ENCODE peak calls at places on chromosome 1, in four cellular contexts. One of them, this sample, is unnamed.

GRCh38 chr1:162671664-162672415 is 39.6 kb downstream of the DDR2 start:
- DNase-seq in amniotic stem cell: no peak
- DNase-seq in activated T-helper 1 cell treated with anti-CD3 and anti-CD28 coated beads, Interleukin-12 subunit alpha, Interleukin-12 subunit beta, Interleukin-2, Interleukin-4 antibody, amounts not matched to agents 30 ng/mL and 10 ng/mL and 1 ng/mL, durations not matched to agents 14 hours and 24 hours and 36 hours: no peak
- DNase-seq in memory B cell: no peak
- DNase-seq in this sample: no peak

GRCh38 chr1:235253219-235253640 is 74.7 kb downstream of the ARID4B start:
- DNase-seq in activated T-helper 1 cell treated with anti-CD3 and anti-CD28 coated beads, Interleukin-12 subunit alpha, Interleukin-12 subunit beta, Interleukin-2, Interleukin-4 antibody, amounts not matched to agents 30 ng/mL and 10 ng/mL and 1 ng/mL, durations not matched to agents 14 hours and 24 hours and 36 hours: peak; percentile 47
- DNase-seq in amniotic stem cell: peak; percentile 71
- DNase-seq in memory B cell: peak; percentile 63
- DNase-seq in this sample: no peak

GRCh38 chr1:11078631-11079030 is 18.8 kb upstream of the SRM start:
- DNase-seq in amniotic stem cell: no peak
- DNase-seq in activated T-helper 1 cell treated with anti-CD3 and anti-CD28 coated beads, Interleukin-12 subunit alpha, Interleukin-12 subunit beta, Interleukin-2, Interleukin-4 antibody, amounts not matched to agents 30 ng/mL and 10 ng/mL and 1 ng/mL, durations not matched to agents 14 hours and 24 hours and 36 hours: no peak
- DNase-seq in memory B cell: no peak
- DNase-seq in this sample: no peak

GRCh38 chr1:65420590-65421340 is at the start of the genes LEPR and LEPROT:
- DNase-seq in amniotic stem cell: no peak
- DNase-seq in memory B cell: no peak
- DNase-seq in activated T-helper 1 cell treated with anti-CD3 and anti-CD28 coated beads, Interleukin-12 subunit alpha, Interleukin-12 subunit beta, Interleukin-2, Interleukin-4 antibody, amounts not matched to agents 30 ng/mL and 10 ng/mL and 1 ng/mL, durations not matched to agents 14 hours and 24 hours and 36 hours: no peak
- DNase-seq in this sample: no peak

GRCh38 chr1:220685879-220686278 is 4.3 kb upstream of the C1orf115 start:
- DNase-seq in memory B cell: no peak
- DNase-seq in amniotic stem cell: no peak
- DNase-seq in activated T-helper 1 cell treated with anti-CD3 and anti-CD28 coated beads, Interleukin-12 subunit alpha, Interleukin-12 subunit beta, Interleukin-2, Interleukin-4 antibody, amounts not matched to agents 30 ng/mL and 10 ng/mL and 1 ng/mL, durations not matched to agents 14 hours and 24 hours and 36 hours: no peak
- DNase-seq in this sample: no peak

GRCh38 chr1:26064591-26064990 is 2.8 kb downstream of the TRIM63 start:
- DNase-seq in memory B cell: no peak
- DNase-seq in amniotic stem cell: no peak
- DNase-seq in activated T-helper 1 cell treated with anti-CD3 and anti-CD28 coated beads, Interleukin-12 subunit alpha, Interleukin-12 subunit beta, Interleukin-2, Interleukin-4 antibody, amounts not matched to agents 30 ng/mL and 10 ng/mL and 1 ng/mL, durations not matched to agents 14 hours and 24 hours and 36 hours: no peak
- DNase-seq in this sample: no peak

GRCh38 chr1:84078108-84078823 is 65.8 kb upstream of the PRKACB start:
- DNase-seq in activated T-helper 1 cell treated with anti-CD3 and anti-CD28 coated beads, Interleukin-12 subunit alpha, Interleukin-12 subunit beta, Interleukin-2, Interleukin-4 antibody, amounts not matched to agents 30 ng/mL and 10 ng/mL and 1 ng/mL, durations not matched to agents 14 hours and 24 hours and 36 hours: no peak
- DNase-seq in memory B cell: no peak
- DNase-seq in amniotic stem cell: no peak
- DNase-seq in this sample: no peak

GRCh38 chr1:41152622-41153044 is 89.5 kb downstream of the SCMH1 start:
- DNase-seq in amniotic stem cell: peak; percentile 27
- DNase-seq in activated T-helper 1 cell treated with anti-CD3 and anti-CD28 coated beads, Interleukin-12 subunit alpha, Interleukin-12 subunit beta, Interleukin-2, Interleukin-4 antibody, amounts not matched to agents 30 ng/mL and 10 ng/mL and 1 ng/mL, durations not matched to agents 14 hours and 24 hours and 36 hours: no peak
- DNase-seq in memory B cell: no peak
- DNase-seq in this sample: no peak

GRCh38 chr1:156813298-156813697 is 3.4 kb downstream of the SH2D2A start:
- DNase-seq in memory B cell: no peak
- DNase-seq in activated T-helper 1 cell treated with anti-CD3 and anti-CD28 coated beads, Interleukin-12 subunit alpha, Interleukin-12 subunit beta, Interleukin-2, Interleukin-4 antibody, amounts not matched to agents 30 ng/mL and 10 ng/mL and 1 ng/mL, durations not matched to agents 14 hours and 24 hours and 36 hours: no peak
- DNase-seq in amniotic stem cell: no peak
- DNase-seq in this sample: no peak

GRCh38 chr1:115874929-115875328 is 34.0 kb upstream of the NHLH2 start:
- DNase-seq in amniotic stem cell: no peak
- DNase-seq in activated T-helper 1 cell treated with anti-CD3 and anti-CD28 coated beads, Interleukin-12 subunit alpha, Interleukin-12 subunit beta, Interleukin-2, Interleukin-4 antibody, amounts not matched to agents 30 ng/mL and 10 ng/mL and 1 ng/mL, durations not matched to agents 14 hours and 24 hours and 36 hours: no peak
- DNase-seq in memory B cell: no peak
- DNase-seq in this sample: no peak

GRCh38 chr1:64519921-64520320 is 50.0 kb downstream of the CACHD1 start:
- DNase-seq in activated T-helper 1 cell treated with anti-CD3 and anti-CD28 coated beads, Interleukin-12 subunit alpha, Interleukin-12 subunit beta, Interleukin-2, Interleukin-4 antibody, amounts not matched to agents 30 ng/mL and 10 ng/mL and 1 ng/mL, durations not matched to agents 14 hours and 24 hours and 36 hours: no peak
- DNase-seq in memory B cell: no peak
- DNase-seq in amniotic stem cell: no peak
- DNase-seq in this sample: no peak

GRCh38 chr1:177172866-177173265 is 2.1 kb downstream of the BRINP2 start:
- DNase-seq in activated T-helper 1 cell treated with anti-CD3 and anti-CD28 coated beads, Interleukin-12 subunit alpha, Interleukin-12 subunit beta, Interleukin-2, Interleukin-4 antibody, amounts not matched to agents 30 ng/mL and 10 ng/mL and 1 ng/mL, durations not matched to agents 14 hours and 24 hours and 36 hours: no peak
- DNase-seq in amniotic stem cell: no peak
- DNase-seq in memory B cell: no peak
- DNase-seq in this sample: no peak

GRCh38 chr1:111234866-111235265 is 7.4 kb downstream of the CHI3L2 start:
- DNase-seq in activated T-helper 1 cell treated with anti-CD3 and anti-CD28 coated beads, Interleukin-12 subunit alpha, Interleukin-12 subunit beta, Interleukin-2, Interleukin-4 antibody, amounts not matched to agents 30 ng/mL and 10 ng/mL and 1 ng/mL, durations not matched to agents 14 hours and 24 hours and 36 hours: no peak
- DNase-seq in memory B cell: no peak
- DNase-seq in amniotic stem cell: peak; percentile 7
- DNase-seq in this sample: no peak

GRCh38 chr1:162405800-162406199 is 6.1 kb downstream of the SH2D1B start:
- DNase-seq in amniotic stem cell: no peak
- DNase-seq in memory B cell: no peak
- DNase-seq in activated T-helper 1 cell treated with anti-CD3 and anti-CD28 coated beads, Interleukin-12 subunit alpha, Interleukin-12 subunit beta, Interleukin-2, Interleukin-4 antibody, amounts not matched to agents 30 ng/mL and 10 ng/mL and 1 ng/mL, durations not matched to agents 14 hours and 24 hours and 36 hours: no peak
- DNase-seq in this sample: no peak

GRCh38 chr1:214102907-214103306 is 115.1 kb downstream of the PROX1 start:
- DNase-seq in amniotic stem cell: peak; percentile 20
- DNase-seq in activated T-helper 1 cell treated with anti-CD3 and anti-CD28 coated beads, Interleukin-12 subunit alpha, Interleukin-12 subunit beta, Interleukin-2, Interleukin-4 antibody, amounts not matched to agents 30 ng/mL and 10 ng/mL and 1 ng/mL, durations not matched to agents 14 hours and 24 hours and 36 hours: no peak
- DNase-seq in memory B cell: no peak
- DNase-seq in this sample: no peak

GRCh38 chr1:111846842-111847241 is 91.1 kb downstream of the DDX20 start:
- DNase-seq in activated T-helper 1 cell treated with anti-CD3 and anti-CD28 coated beads, Interleukin-12 subunit alpha, Interleukin-12 subunit beta, Interleukin-2, Interleukin-4 antibody, amounts not matched to agents 30 ng/mL and 10 ng/mL and 1 ng/mL, durations not matched to agents 14 hours and 24 hours and 36 hours: no peak
- DNase-seq in amniotic stem cell: no peak
- DNase-seq in memory B cell: no peak
- DNase-seq in this sample: no peak

GRCh38 chr1:115458426-115459114 is 120.5 kb upstream of the NGF start:
- DNase-seq in memory B cell: no peak
- DNase-seq in amniotic stem cell: no peak
- DNase-seq in activated T-helper 1 cell treated with anti-CD3 and anti-CD28 coated beads, Interleukin-12 subunit alpha, Interleukin-12 subunit beta, Interleukin-2, Interleukin-4 antibody, amounts not matched to agents 30 ng/mL and 10 ng/mL and 1 ng/mL, durations not matched to agents 14 hours and 24 hours and 36 hours: no peak
- DNase-seq in this sample: no peak

GRCh38 chr1:53944469-53945182 is 873 bp downstream of the IFT25 start:
- DNase-seq in activated T-helper 1 cell treated with anti-CD3 and anti-CD28 coated beads, Interleukin-12 subunit alpha, Interleukin-12 subunit beta, Interleukin-2, Interleukin-4 antibody, amounts not matched to agents 30 ng/mL and 10 ng/mL and 1 ng/mL, durations not matched to agents 14 hours and 24 hours and 36 hours: no peak
- DNase-seq in memory B cell: no peak
- DNase-seq in amniotic stem cell: no peak
- DNase-seq in this sample: no peak

GRCh38 chr1:167993720-167994119 is 56.8 kb upstream of the MPC2 start:
- DNase-seq in memory B cell: no peak
- DNase-seq in amniotic stem cell: no peak
- DNase-seq in activated T-helper 1 cell treated with anti-CD3 and anti-CD28 coated beads, Interleukin-12 subunit alpha, Interleukin-12 subunit beta, Interleukin-2, Interleukin-4 antibody, amounts not matched to agents 30 ng/mL and 10 ng/mL and 1 ng/mL, durations not matched to agents 14 hours and 24 hours and 36 hours: no peak
- DNase-seq in this sample: no peak

GRCh38 chr1:44037154-44037553 is 5.9 kb upstream of the SLC6A9 start:
- DNase-seq in amniotic stem cell: no peak
- DNase-seq in memory B cell: no peak
- DNase-seq in activated T-helper 1 cell treated with anti-CD3 and anti-CD28 coated beads, Interleukin-12 subunit alpha, Interleukin-12 subunit beta, Interleukin-2, Interleukin-4 antibody, amounts not matched to agents 30 ng/mL and 10 ng/mL and 1 ng/mL, durations not matched to agents 14 hours and 24 hours and 36 hours: no peak
- DNase-seq in this sample: no peak

GRCh38 chr1:30384286-30385245 is 338.8 kb downstream of the MATN1 start:
- DNase-seq in activated T-helper 1 cell treated with anti-CD3 and anti-CD28 coated beads, Interleukin-12 subunit alpha, Interleukin-12 subunit beta, Interleukin-2, Interleukin-4 antibody, amounts not matched to agents 30 ng/mL and 10 ng/mL and 1 ng/mL, durations not matched to agents 14 hours and 24 hours and 36 hours: no peak
- DNase-seq in memory B cell: no peak
- DNase-seq in amniotic stem cell: no peak
- DNase-seq in this sample: no peak

GRCh38 chr1:12015001-12015491 is 4.3 kb upstream of the MIIP start:
- DNase-seq in activated T-helper 1 cell treated with anti-CD3 and anti-CD28 coated beads, Interleukin-12 subunit alpha, Interleukin-12 subunit beta, Interleukin-2, Interleukin-4 antibody, amounts not matched to agents 30 ng/mL and 10 ng/mL and 1 ng/mL, durations not matched to agents 14 hours and 24 hours and 36 hours: no peak
- DNase-seq in amniotic stem cell: no peak
- DNase-seq in memory B cell: no peak
- DNase-seq in this sample: no peak

GRCh38 chr1:154478639-154479038 is 23.4 kb upstream of the TDRD10 start:
- DNase-seq in amniotic stem cell: no peak
- DNase-seq in activated T-helper 1 cell treated with anti-CD3 and anti-CD28 coated beads, Interleukin-12 subunit alpha, Interleukin-12 subunit beta, Interleukin-2, Interleukin-4 antibody, amounts not matched to agents 30 ng/mL and 10 ng/mL and 1 ng/mL, durations not matched to agents 14 hours and 24 hours and 36 hours: no peak
- DNase-seq in memory B cell: no peak
- DNase-seq in this sample: no peak

GRCh38 chr1:170864238-170864637 is 71.1 kb upstream of the MROH9 start:
- DNase-seq in activated T-helper 1 cell treated with anti-CD3 and anti-CD28 coated beads, Interleukin-12 subunit alpha, Interleukin-12 subunit beta, Interleukin-2, Interleukin-4 antibody, amounts not matched to agents 30 ng/mL and 10 ng/mL and 1 ng/mL, durations not matched to agents 14 hours and 24 hours and 36 hours: no peak
- DNase-seq in amniotic stem cell: no peak
- DNase-seq in memory B cell: no peak
- DNase-seq in this sample: no peak

GRCh38 chr1:201619513-201619912 is 80.6 kb downstream of the NAV1 start:
- DNase-seq in activated T-helper 1 cell treated with anti-CD3 and anti-CD28 coated beads, Interleukin-12 subunit alpha, Interleukin-12 subunit beta, Interleukin-2, Interleukin-4 antibody, amounts not matched to agents 30 ng/mL and 10 ng/mL and 1 ng/mL, durations not matched to agents 14 hours and 24 hours and 36 hours: no peak
- DNase-seq in memory B cell: no peak
- DNase-seq in amniotic stem cell: no peak
- DNase-seq in this sample: no peak

GRCh38 chr1:203475012-203475981 is at the start of gene PRELP:
- DNase-seq in memory B cell: no peak
- DNase-seq in activated T-helper 1 cell treated with anti-CD3 and anti-CD28 coated beads, Interleukin-12 subunit alpha, Interleukin-12 subunit beta, Interleukin-2, Interleukin-4 antibody, amounts not matched to agents 30 ng/mL and 10 ng/mL and 1 ng/mL, durations not matched to agents 14 hours and 24 hours and 36 hours: no peak
- DNase-seq in amniotic stem cell: no peak
- DNase-seq in this sample: no peak

GRCh38 chr1:206923009-206923960 is 1.5 kb upstream of the FCMR start:
- DNase-seq in activated T-helper 1 cell treated with anti-CD3 and anti-CD28 coated beads, Interleukin-12 subunit alpha, Interleukin-12 subunit beta, Interleukin-2, Interleukin-4 antibody, amounts not matched to agents 30 ng/mL and 10 ng/mL and 1 ng/mL, durations not matched to agents 14 hours and 24 hours and 36 hours: peak; percentile 59
- DNase-seq in amniotic stem cell: no peak
- DNase-seq in memory B cell: peak; percentile 81
- DNase-seq in this sample: peak; percentile 43